ENCODE peak calls at places on chromosomes 2 and 18, in seven cellular contexts. One of them, this sample, is unnamed.

GRCh38 chr2:214244847-214245246 is 166.0 kb upstream of the VWC2L start:
- DNase-seq in mesendoderm: peak
- DNase-seq in IMR-90: peak
- DNase-seq in heart left ventricle: no peak
- DNase-seq in skeletal muscle cell: peak
- DNase-seq in activated CD4-positive, alpha-beta T cell treated with anti-CD3 and anti-CD28 coated beads for 36 hours: no peak
- DNase-seq in fibroblast of the aortic adventitia: peak
- DNase-seq in this sample: no peak

GRCh38 chr2:64606495-64607363 is 47.0 kb downstream of the SERTAD2 start:
- DNase-seq in mesendoderm: peak
- DNase-seq in IMR-90: no peak
- DNase-seq in heart left ventricle: peak
- DNase-seq in skeletal muscle cell: no peak
- DNase-seq in activated CD4-positive, alpha-beta T cell treated with anti-CD3 and anti-CD28 coated beads for 36 hours: peak
- DNase-seq in fibroblast of the aortic adventitia: peak
- DNase-seq in this sample: peak

GRCh38 chr2:71250945-71251344 is 24.0 kb upstream of the PAIP2B start:
- DNase-seq in mesendoderm: peak
- DNase-seq in IMR-90: no peak
- DNase-seq in heart left ventricle: no peak
- DNase-seq in skeletal muscle cell: no peak
- DNase-seq in activated CD4-positive, alpha-beta T cell treated with anti-CD3 and anti-CD28 coated beads for 36 hours: no peak
- DNase-seq in fibroblast of the aortic adventitia: no peak
- DNase-seq in this sample: no peak

GRCh38 chr18:24227976-24228660 is 89.3 kb downstream of the CABYR start:
- DNase-seq in mesendoderm: no peak
- DNase-seq in IMR-90: peak
- DNase-seq in heart left ventricle: no peak
- DNase-seq in skeletal muscle cell: peak
- DNase-seq in activated CD4-positive, alpha-beta T cell treated with anti-CD3 and anti-CD28 coated beads for 36 hours: no peak
- DNase-seq in fibroblast of the aortic adventitia: no peak
- DNase-seq in this sample: no peak

GRCh38 chr18:50401888-50402287 is 27.0 kb downstream of the SKA1 start:
- DNase-seq in mesendoderm: peak
- DNase-seq in IMR-90: peak
- DNase-seq in heart left ventricle: peak
- DNase-seq in skeletal muscle cell: no peak
- DNase-seq in activated CD4-positive, alpha-beta T cell treated with anti-CD3 and anti-CD28 coated beads for 36 hours: peak
- DNase-seq in fibroblast of the aortic adventitia: peak
- DNase-seq in this sample: no peak

GRCh38 chr18:23487738-23488625 is 15.3 kb upstream of the RMC1 start:
- DNase-seq in mesendoderm: no peak
- DNase-seq in IMR-90: peak
- DNase-seq in heart left ventricle: no peak
- DNase-seq in skeletal muscle cell: no peak
- DNase-seq in activated CD4-positive, alpha-beta T cell treated with anti-CD3 and anti-CD28 coated beads for 36 hours: peak
- DNase-seq in fibroblast of the aortic adventitia: peak
- DNase-seq in this sample: no peak

GRCh38 chr2:165698621-165698946 is 95.5 kb downstream of the GALNT3 start:
- DNase-seq in mesendoderm: peak
- DNase-seq in IMR-90: peak
- DNase-seq in heart left ventricle: no peak
- DNase-seq in skeletal muscle cell: no peak
- DNase-seq in activated CD4-positive, alpha-beta T cell treated with anti-CD3 and anti-CD28 coated beads for 36 hours: peak
- DNase-seq in fibroblast of the aortic adventitia: peak
- DNase-seq in this sample: no peak

GRCh38 chr2:78861546-78861945 is 164.0 kb upstream of the REG3G start:
- DNase-seq in mesendoderm: peak
- DNase-seq in IMR-90: no peak
- DNase-seq in heart left ventricle: no peak
- DNase-seq in skeletal muscle cell: no peak
- DNase-seq in activated CD4-positive, alpha-beta T cell treated with anti-CD3 and anti-CD28 coated beads for 36 hours: no peak
- DNase-seq in fibroblast of the aortic adventitia: no peak
- DNase-seq in this sample: no peak

GRCh38 chr2:128469203-128469602 is 150.5 kb upstream of the HS6ST1 start:
- DNase-seq in mesendoderm: peak
- DNase-seq in IMR-90: no peak
- DNase-seq in heart left ventricle: no peak
- DNase-seq in skeletal muscle cell: no peak
- DNase-seq in activated CD4-positive, alpha-beta T cell treated with anti-CD3 and anti-CD28 coated beads for 36 hours: peak
- DNase-seq in fibroblast of the aortic adventitia: no peak
- DNase-seq in this sample: no peak

GRCh38 chr2:170530284-170530745 is 184.8 kb upstream of the SP5 start:
- DNase-seq in mesendoderm: peak
- DNase-seq in IMR-90: peak
- DNase-seq in heart left ventricle: peak
- DNase-seq in skeletal muscle cell: peak
- DNase-seq in activated CD4-positive, alpha-beta T cell treated with anti-CD3 and anti-CD28 coated beads for 36 hours: no peak
- DNase-seq in fibroblast of the aortic adventitia: peak
- DNase-seq in this sample: no peak

GRCh38 chr18:53193870-53194269 is 853.9 kb downstream of the DCC start:
- DNase-seq in mesendoderm: no peak
- DNase-seq in IMR-90: no peak
- DNase-seq in heart left ventricle: no peak
- DNase-seq in skeletal muscle cell: no peak
- DNase-seq in activated CD4-positive, alpha-beta T cell treated with anti-CD3 and anti-CD28 coated beads for 36 hours: no peak
- DNase-seq in fibroblast of the aortic adventitia: no peak
- DNase-seq in this sample: no peak

GRCh38 chr2:240435457-240435954 is at the start of gene GPC1:
- DNase-seq in mesendoderm: peak
- DNase-seq in IMR-90: peak
- DNase-seq in heart left ventricle: peak
- DNase-seq in skeletal muscle cell: peak
- DNase-seq in activated CD4-positive, alpha-beta T cell treated with anti-CD3 and anti-CD28 coated beads for 36 hours: peak
- DNase-seq in fibroblast of the aortic adventitia: peak
- DNase-seq in this sample: peak

GRCh38 chr2:8677646-8678592 is 3.9 kb upstream of the ID2 start:
- DNase-seq in mesendoderm: peak
- DNase-seq in IMR-90: peak
- DNase-seq in heart left ventricle: peak
- DNase-seq in skeletal muscle cell: no peak
- DNase-seq in activated CD4-positive, alpha-beta T cell treated with anti-CD3 and anti-CD28 coated beads for 36 hours: peak
- DNase-seq in fibroblast of the aortic adventitia: peak
- DNase-seq in this sample: no peak

GRCh38 chr2:85468096-85468703 is 49.7 kb downstream of the SH2D6 start:
- DNase-seq in mesendoderm: no peak
- DNase-seq in IMR-90: no peak
- DNase-seq in heart left ventricle: no peak
- DNase-seq in skeletal muscle cell: no peak
- DNase-seq in activated CD4-positive, alpha-beta T cell treated with anti-CD3 and anti-CD28 coated beads for 36 hours: no peak
- DNase-seq in fibroblast of the aortic adventitia: no peak
- DNase-seq in this sample: no peak

GRCh38 chr2:32136097-32136496 is 29.6 kb upstream of the SLC30A6 start:
- DNase-seq in mesendoderm: no peak
- DNase-seq in IMR-90: peak
- DNase-seq in heart left ventricle: no peak
- DNase-seq in skeletal muscle cell: no peak
- DNase-seq in activated CD4-positive, alpha-beta T cell treated with anti-CD3 and anti-CD28 coated beads for 36 hours: no peak
- DNase-seq in fibroblast of the aortic adventitia: peak
- DNase-seq in this sample: no peak

GRCh38 chr2:207428573-207428972 is 101.2 kb upstream of the CREB1 start:
- DNase-seq in mesendoderm: no peak
- DNase-seq in IMR-90: no peak
- DNase-seq in heart left ventricle: no peak
- DNase-seq in skeletal muscle cell: no peak
- DNase-seq in activated CD4-positive, alpha-beta T cell treated with anti-CD3 and anti-CD28 coated beads for 36 hours: no peak
- DNase-seq in fibroblast of the aortic adventitia: no peak
- DNase-seq in this sample: no peak

GRCh38 chr2:45793564-45793963 is 142.1 kb downstream of the PRKCE start:
- DNase-seq in mesendoderm: no peak
- DNase-seq in IMR-90: no peak
- DNase-seq in heart left ventricle: no peak
- DNase-seq in skeletal muscle cell: no peak
- DNase-seq in activated CD4-positive, alpha-beta T cell treated with anti-CD3 and anti-CD28 coated beads for 36 hours: no peak
- DNase-seq in fibroblast of the aortic adventitia: no peak
- DNase-seq in this sample: no peak

GRCh38 chr2:39684495-39684894 is 18.8 kb downstream of the TMEM178A start:
- DNase-seq in mesendoderm: no peak
- DNase-seq in IMR-90: no peak
- DNase-seq in heart left ventricle: no peak
- DNase-seq in skeletal muscle cell: no peak
- DNase-seq in activated CD4-positive, alpha-beta T cell treated with anti-CD3 and anti-CD28 coated beads for 36 hours: no peak
- DNase-seq in fibroblast of the aortic adventitia: no peak
- DNase-seq in this sample: no peak

GRCh38 chr18:23884712-23885375 is 129.7 kb upstream of the TTC39C start:
- DNase-seq in mesendoderm: no peak
- DNase-seq in IMR-90: no peak
- DNase-seq in heart left ventricle: no peak
- DNase-seq in skeletal muscle cell: no peak
- DNase-seq in activated CD4-positive, alpha-beta T cell treated with anti-CD3 and anti-CD28 coated beads for 36 hours: no peak
- DNase-seq in fibroblast of the aortic adventitia: no peak
- DNase-seq in this sample: no peak

GRCh38 chr2:179899666-179900065 is 38.3 kb upstream of the ZNF385B start:
- DNase-seq in mesendoderm: no peak
- DNase-seq in IMR-90: no peak
- DNase-seq in heart left ventricle: no peak
- DNase-seq in skeletal muscle cell: no peak
- DNase-seq in activated CD4-positive, alpha-beta T cell treated with anti-CD3 and anti-CD28 coated beads for 36 hours: no peak
- DNase-seq in fibroblast of the aortic adventitia: no peak
- DNase-seq in this sample: no peak

GRCh38 chr2:183248866-183249567 is 124.8 kb downstream of the NUP35 start:
- DNase-seq in mesendoderm: peak
- DNase-seq in IMR-90: peak
- DNase-seq in heart left ventricle: no peak
- DNase-seq in skeletal muscle cell: no peak
- DNase-seq in activated CD4-positive, alpha-beta T cell treated with anti-CD3 and anti-CD28 coated beads for 36 hours: no peak
- DNase-seq in fibroblast of the aortic adventitia: peak
- DNase-seq in this sample: no peak

GRCh38 chr2:191959209-191959608 is 112.3 kb upstream of the CAVIN2 start:
- DNase-seq in mesendoderm: no peak
- DNase-seq in IMR-90: no peak
- DNase-seq in heart left ventricle: no peak
- DNase-seq in skeletal muscle cell: no peak
- DNase-seq in activated CD4-positive, alpha-beta T cell treated with anti-CD3 and anti-CD28 coated beads for 36 hours: no peak
- DNase-seq in fibroblast of the aortic adventitia: no peak
- DNase-seq in this sample: no peak

GRCh38 chr18:3605562-3606443 is 155.8 kb downstream of the TGIF1 start:
- DNase-seq in mesendoderm: peak
- DNase-seq in IMR-90: peak
- DNase-seq in heart left ventricle: no peak
- DNase-seq in skeletal muscle cell: no peak
- DNase-seq in activated CD4-positive, alpha-beta T cell treated with anti-CD3 and anti-CD28 coated beads for 36 hours: peak
- DNase-seq in fibroblast of the aortic adventitia: peak
- DNase-seq in this sample: no peak